ENCODE peak calls at places on chromosomes 12 and 14, in four cellular contexts. E is BE2C, I is heart left ventricle, U is HAP-1. K is an unnamed sample.

GRCh38 chr12:96197503-96198272 is 3.5 kb downstream of the ELK3 start:
- DNase-seq in E (no peak), I (no peak), U (no peak), K (no peak)

GRCh38 chr12:94511506-94511905 is 51.8 kb upstream of the CEP83 start:
- DNase-seq in E (no peak), I (no peak), U (no peak), K (peak; percentile 71)

GRCh38 chr12:114777052-114777451 is 93.1 kb upstream of the TBX3 start:
- DNase-seq in E (no peak), I (no peak), U (no peak), K (no peak)

GRCh38 chr12:12336049-12336411 is 14.0 kb downstream of the MANSC1 start:
- DNase-seq in E (no peak), I (no peak), U (no peak), K (no peak)

GRCh38 chr14:85317491-85318021 is 212.4 kb upstream of the FLRT2 start:
- DNase-seq in E (no peak), I (no peak), U (no peak), K (no peak)

GRCh38 chr12:23217716-23218115 is 592.7 kb downstream of the ETNK1 start:
- DNase-seq in E (no peak), I (no peak), U (no peak), K (no peak)

GRCh38 chr12:127649951-127650350 is 617.0 kb upstream of the TMEM132C start:
- DNase-seq in E (no peak), I (no peak), U (no peak), K (no peak)

GRCh38 chr12:57456145-57456700 is 1.1 kb downstream of the INHBE start:
- DNase-seq in E (peak; percentile 70), I (no peak), U (peak; percentile 53), K (peak; percentile 54)

GRCh38 chr12:49190317-49190716 is 1.4 kb upstream of the TUBA1A start:
- DNase-seq in E (peak; percentile 60), I (no peak), U (no peak), K (no peak)

GRCh38 chr14:88437659-88438058 is 52.2 kb downstream of the SPATA7 start:
- DNase-seq in E (no peak), I (no peak), U (no peak), K (no peak)

DNA sequence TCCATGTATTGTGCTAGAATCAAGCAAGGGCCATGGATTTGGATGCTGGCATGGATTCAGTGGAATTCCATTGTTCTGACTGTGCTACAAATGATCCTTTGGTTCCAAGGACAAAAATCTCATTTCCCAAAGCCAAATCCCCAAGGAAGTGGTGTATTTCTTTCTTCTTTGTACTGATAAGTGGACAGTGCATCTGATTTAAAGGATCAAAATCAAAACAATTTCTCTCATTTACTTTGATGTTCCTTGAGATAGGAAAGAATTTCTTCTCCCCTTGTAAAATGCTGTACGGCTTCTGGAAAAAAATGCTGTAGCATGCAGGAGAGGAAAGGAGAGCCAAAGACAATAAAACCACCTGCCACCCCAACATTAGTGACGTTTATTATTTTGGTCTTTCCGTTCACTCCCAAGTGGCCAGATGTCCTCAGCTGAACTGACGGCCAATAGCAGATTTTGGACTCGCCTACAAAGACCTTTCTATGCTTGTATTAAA is 185.7 kb downstream of the PRKD1 start:
- DNase-seq in E (no peak), I (peak; percentile 44), U (no peak), K (peak; percentile 81)
- H3K4me3 ChIP-seq in E (no peak overlapping the region), I (no peak overlapping the region), U (no peak overlapping the region), K (no peak overlapping the region)

DNA sequence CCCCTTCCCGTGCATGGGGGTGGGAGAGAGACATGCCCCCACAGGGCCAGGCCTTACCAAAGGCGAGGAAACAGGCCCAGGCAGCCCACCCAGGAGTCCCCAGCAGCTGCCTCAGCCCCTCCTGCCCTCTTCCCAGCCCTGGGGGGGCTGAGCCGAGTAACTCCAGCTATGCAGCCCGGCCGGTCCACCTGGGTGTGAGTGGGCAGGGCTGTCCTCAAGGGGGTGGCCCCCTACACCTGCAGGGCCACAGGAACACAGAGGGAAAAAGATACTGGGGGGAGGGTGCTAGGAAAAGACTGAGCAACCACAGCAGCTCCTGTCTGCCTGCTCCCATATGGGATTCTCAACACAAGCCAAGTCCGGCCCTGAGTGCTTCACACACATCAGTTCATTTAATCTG is 7.6 kb downstream of the FIGNL2 start:
- DNase-seq in E (no peak), I (no peak), U (no peak), K (no peak)
- H3K27me3 ChIP-seq in E (no peaks in the 10 kb centered on the region), I (peaks cover 2% of the 10 kb centered on the region), U (no peaks in the 10 kb centered on the region), K (no peaks in the 10 kb centered on the region)

DNA sequence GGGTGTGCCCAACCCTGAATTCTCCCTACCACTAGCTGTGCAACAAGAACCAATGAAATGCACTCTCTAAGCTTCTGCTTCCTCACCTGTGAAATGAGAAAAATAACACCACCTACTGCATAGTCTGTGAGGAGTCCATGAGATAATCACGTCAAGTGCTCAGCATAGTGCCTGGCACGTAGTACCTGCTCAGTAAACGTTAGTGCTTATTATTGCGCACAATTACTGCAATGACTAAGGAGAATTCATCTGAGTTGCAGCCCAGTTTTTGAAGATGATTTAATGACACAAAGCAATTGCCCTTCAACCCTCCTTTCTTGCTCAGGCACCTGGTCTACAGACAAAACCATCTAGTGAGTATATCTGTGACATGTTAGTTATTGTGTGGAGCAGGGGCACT is 8.8 kb downstream of the VDR start:
- DNase-seq in E (no peak), I (no peak), U (no peak), K (no peak)
- H3K4me3 ChIP-seq in E (no peak overlapping the region), I (no peak overlapping the region), U (no peak overlapping the region), K (no peak overlapping the region)

DNA sequence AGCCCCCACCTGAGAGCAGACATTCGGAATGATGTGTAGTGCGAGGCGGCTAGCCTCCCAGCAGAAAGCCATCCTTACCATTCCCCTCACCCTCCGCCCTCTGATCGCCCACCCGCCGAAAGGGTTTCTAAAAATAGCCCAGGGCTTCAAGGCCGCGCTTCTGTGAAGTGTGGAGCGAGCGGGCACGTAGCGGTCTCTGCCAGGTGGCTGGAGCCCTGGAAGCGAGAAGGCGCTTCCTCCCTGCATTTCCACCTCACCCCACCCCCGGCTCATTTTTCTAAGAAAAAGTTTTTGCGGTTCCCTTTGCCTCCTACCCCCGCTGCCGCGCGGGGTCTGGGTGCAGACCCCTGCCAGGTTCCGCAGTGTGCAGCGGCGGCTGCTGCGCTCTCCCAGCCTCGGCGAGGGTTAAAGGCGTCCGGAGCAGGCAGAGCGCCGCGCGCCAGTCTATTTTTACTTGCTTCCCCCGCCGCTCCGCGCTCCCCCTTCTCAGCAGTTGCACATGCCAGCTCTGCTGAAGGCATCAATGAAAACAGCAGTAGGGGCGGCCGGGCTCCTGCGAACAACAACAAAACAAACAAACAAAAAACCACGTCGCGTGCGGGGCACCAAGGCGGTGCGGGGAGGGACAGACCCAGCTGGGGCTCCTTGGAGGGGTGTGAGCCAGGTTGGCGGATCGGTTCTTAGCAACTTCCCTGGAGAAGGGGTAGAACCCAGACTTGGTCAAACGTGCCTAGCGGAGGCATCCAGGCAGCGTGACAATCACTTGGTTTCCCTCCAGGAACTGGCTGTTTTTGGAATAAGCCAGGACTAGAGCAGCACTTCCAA is 2.4 kb downstream of the PRMT8 start:
- DNase-seq in E (no peak), I (peak; percentile 35), U (no peak), K (no peak)
- H3K27me3 ChIP-seq in E (peaks cover 74% of the 10 kb centered on the region), I (peaks cover 32% of the 10 kb centered on the region), U (peaks cover 50% of the 10 kb centered on the region), K (peaks cover 67% of the 10 kb centered on the region)

GRCh38 chr12:105091495-105092206 is 7.4 kb upstream of the ALDH1L2 start:
- DNase-seq in E (no peak), I (no peak), U (no peak), K (no peak)
- H3K4me3 ChIP-seq in E (no peak overlapping the region), I (no peak overlapping the region), U (no peak overlapping the region), K (no peak overlapping the region)

GRCh38 chr14:101823081-101823480 is 61.6 kb downstream of the PPP2R5C start:
- DNase-seq in E (no peak), I (no peak), U (no peak), K (no peak)

GRCh38 chr14:101819251-101819990 is 57.9 kb downstream of the PPP2R5C start:
- DNase-seq in E (no peak), I (no peak), U (no peak), K (no peak)

GRCh38 chr14:101823511-101824120 is 62.1 kb downstream of the PPP2R5C start:
- DNase-seq in E (no peak), I (no peak), U (no peak), K (no peak)

GRCh38 chr14:101820283-101820798 is 58.8 kb downstream of the PPP2R5C start:
- DNase-seq in E (no peak), I (no peak), U (no peak), K (no peak)

DNA sequence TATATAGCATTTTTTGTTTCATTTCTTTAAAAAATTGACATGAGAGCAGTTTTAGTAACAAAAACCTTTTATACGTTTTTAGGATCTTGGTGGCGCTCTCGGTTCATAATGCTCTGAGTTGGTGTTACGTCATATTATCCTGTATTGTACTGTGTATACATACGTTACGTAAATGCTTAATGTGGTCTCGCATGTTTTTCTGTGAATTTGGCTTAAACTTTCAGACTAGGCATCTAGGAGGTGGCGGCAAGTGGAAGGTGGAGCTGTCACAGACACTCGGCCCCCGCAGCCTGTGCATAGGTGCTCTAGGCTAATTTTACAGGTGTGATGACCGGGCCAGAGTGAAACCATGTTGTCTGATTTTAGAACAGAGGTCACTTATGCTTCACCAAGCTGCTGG is 60.0 kb downstream of the PPP2R5C start:
- DNase-seq in E (no peak), I (no peak), U (no peak), K (no peak)
- H3K27me3 ChIP-seq in E (no peaks in the 10 kb centered on the region), I (no peaks in the 10 kb centered on the region), U (no peaks in the 10 kb centered on the region), K (no peaks in the 10 kb centered on the region)

DNA sequence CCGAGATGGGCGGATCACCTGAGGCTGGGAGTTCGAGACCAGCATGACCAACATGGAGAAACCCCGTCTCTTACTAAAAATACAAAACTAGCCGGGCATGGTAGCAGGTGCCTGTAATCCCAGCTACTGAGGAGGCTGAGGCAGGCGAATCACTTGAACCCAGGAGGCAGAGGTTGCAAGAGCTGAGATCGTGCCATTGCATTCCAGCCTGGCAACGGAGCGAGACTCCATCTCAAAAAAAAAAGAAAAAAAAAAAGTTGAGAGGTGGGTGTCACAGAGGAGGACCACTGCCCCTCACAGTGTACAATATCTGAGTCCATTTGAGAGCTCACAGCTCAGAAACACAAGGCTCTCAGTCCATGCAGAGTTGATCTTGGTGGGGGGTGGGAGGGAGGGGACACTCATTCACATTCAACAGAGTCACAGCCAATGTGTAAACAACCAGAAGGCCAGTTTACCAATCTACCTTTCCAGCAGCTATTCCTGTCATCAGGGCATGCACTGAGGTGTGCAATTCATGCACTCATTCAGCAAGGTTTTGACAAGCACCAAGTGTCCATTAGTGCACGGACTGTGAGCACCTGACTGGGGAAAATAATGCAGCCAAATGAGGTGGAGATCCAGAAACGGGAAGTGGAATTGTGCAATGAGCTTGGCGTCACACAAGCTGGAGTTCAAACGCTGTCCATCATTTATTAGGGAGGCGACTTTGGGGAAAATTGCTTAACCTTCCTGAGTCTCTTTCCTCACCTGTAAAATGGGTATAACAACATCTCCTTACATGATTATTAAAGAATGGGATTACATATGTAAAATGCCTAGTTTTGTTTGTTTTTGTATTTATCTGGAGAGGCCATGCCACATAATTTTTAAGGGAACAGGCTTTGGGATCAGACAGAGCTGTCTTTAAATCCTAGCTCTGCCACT is 4.4 kb upstream of the EIF5 start:
- DNase-seq in E (no peak), I (no peak), U (no peak), K (peak; percentile 83)
- H3K4me3 ChIP-seq in E (no peak overlapping the region), I (no peak overlapping the region), U (no peak overlapping the region), K (no peak overlapping the region)

K was measured in cardiac muscle cell.